ENCODE peak calls at places on chromosome 11, in five cellular contexts. E is PC-3, V is GM23338, D is GM23248, X is hepatocyte. U is an unnamed sample.

GRCh38 chr11:28461846-28462245 is 353.7 kb downstream of the METTL15 start:
- DNase-seq in E (peak; percentile 53), V (no peak), D (peak; percentile 32), X (no peak), U (no peak)

GRCh38 chr11:64870176-64870892 is 8.1 kb downstream of the EHD1 start:
- DNase-seq in E (peak; percentile 48), V (no peak), D (peak; percentile 84), X (peak; percentile 76), U (no peak)

GRCh38 chr11:7485854-7486425 is 634 bp downstream of the OLFML1 start:
- DNase-seq in E (no peak), V (no peak), D (no peak), X (no peak), U (no peak)

GRCh38 chr11:104799251-104799650 is 99.0 kb downstream of the CASP12 start:
- DNase-seq in E (no peak), V (no peak), D (no peak), X (no peak), U (no peak)

GRCh38 chr11:118971646-118972045 is at the start of gene FOXR1:
- DNase-seq in E (no peak), V (peak; percentile 51), D (no peak), X (no peak), U (no peak)

GRCh38 chr11:83521647-83522596 is 235.8 kb upstream of the CCDC90B start:
- DNase-seq in E (peak; percentile 15), V (peak; percentile 76), D (peak; percentile 46), X (peak; percentile 31), U (peak; percentile 32)

GRCh38 chr11:19226378-19227195 is 14.2 kb downstream of the E2F8 start:
- DNase-seq in E (no peak), V (no peak), D (no peak), X (no peak), U (no peak)

GRCh38 chr11:67307545-67308001 is 4.2 kb downstream of the SSH3 start:
- DNase-seq in E (no peak), V (no peak), D (no peak), X (no peak), U (no peak)

GRCh38 chr11:46457659-46458058 is 66.1 kb upstream of the CHRM4 start:
- DNase-seq in E (no peak), V (no peak), D (no peak), X (no peak), U (no peak)

GRCh38 chr11:119389611-119390254 is 8.2 kb upstream of the USP2 start:
- DNase-seq in E (peak; percentile 61), V (peak; percentile 87), D (peak; percentile 22), X (no peak), U (peak; percentile 40)

GRCh38 chr11:125939081-125939521 is 6.7 kb upstream of the VSIG10L2 start:
- DNase-seq in E (no peak), V (no peak), D (peak; percentile 23), X (no peak), U (no peak)

GRCh38 chr11:65522640-65523322 is 2.1 kb upstream of the SCYL1 start:
- DNase-seq in E (no peak), V (no peak), D (no peak), X (no peak), U (no peak)

GRCh38 chr11:29334781-29335140 is 682.1 kb downstream of the KCNA4 start:
- DNase-seq in E (no peak), V (no peak), D (peak; percentile 64), X (no peak), U (no peak)

GRCh38 chr11:111477898-111478297 is 34.3 kb downstream of the BTG4 start:
- DNase-seq in E (no peak), V (no peak), D (no peak), X (no peak), U (no peak)

GRCh38 chr11:61186504-61186903 is 16.8 kb upstream of the PGA3 start:
- DNase-seq in E (no peak), V (no peak), D (no peak), X (no peak), U (no peak)

GRCh38 chr11:134126197-134126822 is 57.4 kb downstream of the JAM3 start:
- DNase-seq in E (peak; percentile 20), V (peak; percentile 28), D (peak; percentile 96), X (peak; percentile 26), U (no peak)

GRCh38 chr11:18493310-18493709 is 33.4 kb downstream of the TSG101 start:
- DNase-seq in E (peak; percentile 81), V (no peak), D (no peak), X (no peak), U (no peak)

GRCh38 chr11:128814856-128815705 is 52.0 kb downstream of the KCNJ1 start:
- DNase-seq in E (peak; percentile 46), V (peak; percentile 98), D (peak; percentile 91), X (peak; percentile 82), U (no peak)

GRCh38 chr11:46906596-46906995 is 11.8 kb downstream of the LRP4 start:
- DNase-seq in E (no peak), V (peak; percentile 80), D (no peak), X (peak; percentile 42), U (no peak)

GRCh38 chr11:17471501-17471900 is 5.1 kb downstream of the ABCC8 start:
- DNase-seq in E (peak; percentile 16), V (no peak), D (no peak), X (no peak), U (no peak)

GRCh38 chr11:92727769-92728168 is 241.7 kb upstream of the MTNR1B start:
- DNase-seq in E (no peak), V (no peak), D (no peak), X (no peak), U (no peak)

GRCh38 chr11:11391169-11391568 is 38.1 kb upstream of the CSNK2A3 start:
- DNase-seq in E (no peak), V (no peak), D (no peak), X (no peak), U (no peak)

GRCh38 chr11:65806972-65807371 is 20.1 kb downstream of the OVOL1 start:
- DNase-seq in E (no peak), V (no peak), D (no peak), X (no peak), U (no peak)

GRCh38 chr11:70650075-70650909 is 252.0 kb downstream of the CTTN start:
- DNase-seq in E (peak; percentile 90), V (peak; percentile 91), D (peak; percentile 76), X (peak; percentile 91), U (peak; percentile 64)

GRCh38 chr11:113204280-113204679 is 110.1 kb upstream of the TTC12 start:
- DNase-seq in E (peak; percentile 54), V (no peak), D (no peak), X (no peak), U (no peak)

GRCh38 chr11:27118371-27118770 is 77.8 kb downstream of the BBOX1 start:
- DNase-seq in E (no peak), V (no peak), D (peak; percentile 56), X (no peak), U (no peak)

GRCh38 chr11:27119396-27119795 is 78.8 kb downstream of the BBOX1 start:
- DNase-seq in E (no peak), V (no peak), D (no peak), X (no peak), U (no peak)

GRCh38 chr11:27124514-27125264 is 84.1 kb downstream of the BBOX1 start:
- DNase-seq in E (no peak), V (no peak), D (peak; percentile 57), X (no peak), U (peak; percentile 30)

GRCh38 chr11:27116684-27117083 is 76.1 kb downstream of the BBOX1 start:
- DNase-seq in E (no peak), V (no peak), D (peak; percentile 50), X (no peak), U (no peak)

DNA sequence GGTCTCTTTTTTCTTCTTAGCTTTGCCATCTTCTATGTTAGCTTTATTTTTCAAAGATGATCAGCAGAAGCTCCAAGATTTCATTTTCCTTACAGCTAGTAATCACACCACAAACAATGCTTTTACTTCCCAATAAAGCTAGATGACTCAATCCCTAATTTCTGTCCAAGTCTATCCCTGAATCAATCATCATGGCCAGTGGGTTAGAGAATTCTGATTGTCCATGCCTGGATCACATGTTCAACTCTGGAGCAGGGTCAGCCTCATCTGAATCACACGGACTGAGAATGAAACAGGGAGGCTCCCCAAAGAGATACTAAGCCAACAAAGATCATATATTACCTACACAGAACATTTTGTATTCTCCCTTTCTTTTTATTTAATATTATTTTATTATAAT is 79.6 kb downstream of the BBOX1 start:
- DNase-seq in E (no peak), V (no peak), D (peak; percentile 46), X (no peak), U (no peak)
- H3K9me2 ChIP-seq in E (no peaks in the 10 kb centered on the region), V (no peaks in the 10 kb centered on the region), D (no peaks in the 10 kb centered on the region), X (no peaks in the 10 kb centered on the region), U (no peaks in the 10 kb centered on the region)

GRCh38 chr11:121696947-121697346 is 244.2 kb upstream of the SORL1-AS1 start:
- DNase-seq in E (no peak), V (no peak), D (no peak), X (no peak), U (no peak)

GRCh38 chr11:121703166-121703565 is 250.4 kb upstream of the SORL1-AS1 start:
- DNase-seq in E (no peak), V (no peak), D (no peak), X (no peak), U (no peak)

GRCh38 chr11:121699801-121700200 is 247.0 kb upstream of the SORL1-AS1 start:
- DNase-seq in E (no peak), V (no peak), D (no peak), X (no peak), U (no peak)

GRCh38 chr11:121696177-121696863 is 243.6 kb upstream of the SORL1-AS1 start:
- DNase-seq in E (no peak), V (peak; percentile 26), D (no peak), X (no peak), U (no peak)

GRCh38 chr11:121700968-121701367 is 248.2 kb upstream of the SORL1-AS1 start:
- DNase-seq in E (no peak), V (no peak), D (no peak), X (no peak), U (no peak)
- H3K9me2 ChIP-seq in E (peaks cover 6% of the 10 kb centered on the region), V (no peaks in the 10 kb centered on the region), D (no peaks in the 10 kb centered on the region), X (no peaks in the 10 kb centered on the region), U (no peaks in the 10 kb centered on the region)

DNA sequence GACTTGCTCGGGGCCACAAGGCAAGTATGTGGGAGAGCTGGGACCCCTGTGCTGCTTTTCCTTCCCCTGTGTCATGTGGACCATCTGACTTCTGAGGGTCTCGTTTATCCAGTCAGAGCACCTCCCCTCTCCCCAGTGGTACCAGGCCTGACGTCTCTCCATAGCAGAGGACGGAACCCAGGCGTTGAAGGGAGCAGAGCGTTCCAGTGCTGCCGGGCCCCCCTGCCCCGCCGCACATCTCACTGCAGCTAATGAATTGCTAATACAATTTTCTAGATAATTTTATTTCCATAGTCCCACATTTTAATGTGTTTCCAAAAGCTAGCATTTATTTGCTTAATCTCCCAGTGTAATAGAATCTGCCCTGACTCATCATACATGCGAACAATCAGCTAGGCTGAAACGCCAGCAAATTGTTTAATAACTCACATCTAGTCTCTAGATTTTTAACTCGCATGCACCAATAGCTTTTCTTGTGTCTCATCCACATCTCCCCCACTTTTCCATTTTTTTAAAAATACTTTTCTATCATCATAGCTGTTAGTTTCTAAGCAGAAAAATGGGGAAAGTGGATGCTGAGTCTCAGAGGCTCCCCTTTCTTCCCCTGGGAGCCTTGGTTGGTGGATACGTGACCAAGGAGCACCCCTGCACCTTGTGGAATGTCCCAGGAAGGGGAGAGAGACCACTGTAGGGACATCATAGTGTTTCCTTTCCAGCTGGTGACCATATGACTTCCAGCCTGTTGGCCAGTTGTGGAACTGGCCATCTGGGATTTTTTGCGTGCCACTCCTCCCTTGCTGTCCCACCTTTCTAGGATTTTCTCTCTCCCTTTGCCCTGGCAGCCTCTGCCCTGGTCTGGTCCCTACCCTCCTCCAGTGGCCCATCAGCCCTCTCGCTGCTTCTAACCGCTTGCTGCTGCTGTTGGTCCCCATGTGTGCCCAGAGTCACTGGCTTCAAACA is 58.6 kb upstream of the NNMT start:
- DNase-seq in E (peak; percentile 34), V (no peak), D (no peak), X (no peak), U (no peak)
- H3K9me2 ChIP-seq in E (no peaks in the 10 kb centered on the region), V (no peaks in the 10 kb centered on the region), D (no peaks in the 10 kb centered on the region), X (no peaks in the 10 kb centered on the region), U (no peaks in the 10 kb centered on the region)

GRCh38 chr11:120657306-120658070 is 145.9 kb downstream of the GRIK4 start:
- DNase-seq in E (no peak), V (no peak), D (no peak), X (no peak), U (no peak)
- H3K9me2 ChIP-seq in E (no peaks in the 10 kb centered on the region), V (no peaks in the 10 kb centered on the region), D (no peaks in the 10 kb centered on the region), X (no peaks in the 10 kb centered on the region), U (no peaks in the 10 kb centered on the region)